ENCODE peak calls at places on chromosomes 1 and 21, in seven cellular contexts. H is stomach, P is sigmoid colon, R is suprapubic skin, S is GM12891, F is esophagus muscularis mucosa, K is GM23338. W is an unnamed sample.

GRCh38 chr1:95247607-95248006 is 13.6 kb downstream of the RWDD3 start:
- DNase-seq in R (no peak), S (no peak), F (no peak), K (no peak), H (no peak), P (no peak), W (no peak)

GRCh38 chr21:42746593-42747266 is 93.3 kb downstream of the PDE9A start:
- DNase-seq in S (no peak), P (peak; percentile 70), R (no peak), K (no peak), F (no peak), H (peak; percentile 53), W (peak; percentile 53)

GRCh38 chr1:42523171-42523570 is 60.1 kb downstream of the CCDC30 start:
- DNase-seq in F (no peak), H (no peak), P (no peak), R (no peak), K (no peak), S (no peak), W (no peak)

GRCh38 chr1:42817440-42817767 is 207 bp upstream of the SVBP start:
- DNase-seq in S (no peak), P (no peak), K (no peak), R (no peak), F (no peak), H (no peak), W (no peak)

GRCh38 chr1:11925938-11926292 is 312 bp downstream of the KIAA2013 start:
- DNase-seq in P (no peak), S (no peak), R (no peak), K (no peak), F (no peak), H (no peak), W (no peak)

GRCh38 chr1:94617139-94617805 is 75.7 kb upstream of the F3 start:
- DNase-seq in P (no peak), R (no peak), H (no peak), F (no peak), K (no peak), S (no peak), W (no peak)

GRCh38 chr1:7549693-7550161 is 221.4 kb upstream of the VAMP3 start:
- DNase-seq in H (no peak), S (no peak), K (no peak), F (no peak), P (no peak), R (no peak), W (no peak)

GRCh38 chr1:180286417-180286816 is 56.4 kb downstream of the LHX4 start:
- DNase-seq in R (no peak), K (peak; percentile 9), F (no peak), S (no peak), H (no peak), P (no peak), W (no peak)

GRCh38 chr1:72724951-72725863 is 442.9 kb upstream of the NEGR1 start:
- DNase-seq in P (peak; percentile 44), R (peak; percentile 40), S (no peak), F (no peak), H (no peak), K (peak; percentile 83), W (no peak)

GRCh38 chr1:230730979-230731378 is 16.2 kb upstream of the CAPN9 start:
- DNase-seq in H (no peak), R (no peak), P (no peak), F (no peak), S (no peak), K (no peak), W (no peak)

GRCh38 chr1:24865587-24865986 is 64.5 kb downstream of the RUNX3 start:
- DNase-seq in F (peak; percentile 29), K (no peak), H (no peak), P (no peak), R (no peak), S (no peak), W (no peak)

GRCh38 chr1:147890177-147890790 is 12.3 kb upstream of the GJA8 start:
- DNase-seq in F (peak; percentile 92), H (peak; percentile 74), K (peak; percentile 92), S (no peak), R (no peak), P (no peak), W (peak; percentile 62)

GRCh38 chr1:99049745-99050144 is 45.1 kb upstream of the PLPPR5 start:
- DNase-seq in H (no peak), S (no peak), K (no peak), P (no peak), R (no peak), F (no peak), W (no peak)

GRCh38 chr1:59750612-59751395 is 63.9 kb upstream of the HOOK1 start:
- DNase-seq in P (peak; percentile 76), K (no peak), S (no peak), F (peak; percentile 89), R (peak; percentile 68), H (no peak), W (peak; percentile 21)

GRCh38 chr1:32241011-32241763 is 5.8 kb upstream of the FAM167B start:
- DNase-seq in P (peak; percentile 84), K (peak; percentile 75), F (no peak), H (peak; percentile 66), R (peak; percentile 84), S (peak; percentile 57), W (peak; percentile 73)

GRCh38 chr1:33986389-33987095 is 122.7 kb downstream of the HMGB4 start:
- DNase-seq in R (no peak), K (no peak), F (no peak), S (no peak), H (peak; percentile 45), P (peak; percentile 84), W (peak; percentile 16)

GRCh38 chr1:235821361-235821981 is 45.2 kb downstream of the LYST start:
- DNase-seq in H (no peak), R (no peak), F (no peak), P (no peak), K (no peak), S (no peak), W (no peak)

GRCh38 chr1:191865479-191865878 is 292.8 kb upstream of the RGS18 start:
- DNase-seq in H (no peak), P (no peak), F (no peak), K (no peak), R (no peak), S (no peak), W (no peak)

GRCh38 chr1:53328009-53328489 is at the start of gene LRP8:
- DNase-seq in S (peak; percentile 94), P (peak; percentile 81), H (peak; percentile 73), F (no peak), K (peak; percentile 80), R (peak; percentile 76), W (peak; percentile 76)

GRCh38 chr1:209692296-209692695 is 12.3 kb upstream of the HSD11B1 start:
- DNase-seq in K (no peak), P (no peak), F (no peak), H (no peak), R (no peak), S (no peak), W (no peak)

GRCh38 chr1:60280256-60280655 is 206.7 kb upstream of the C1orf87 start:
- DNase-seq in K (no peak), R (peak; percentile 60), P (no peak), S (no peak), H (no peak), F (no peak), W (no peak)

GRCh38 chr1:76109404-76109803 is 34.9 kb downstream of the ST6GALNAC3 start:
- DNase-seq in R (no peak), P (no peak), H (no peak), K (no peak), S (no peak), F (no peak), W (no peak)

GRCh38 chr1:200072636-200073285 is 45.3 kb downstream of the NR5A2 start:
- DNase-seq in H (no peak), P (no peak), R (no peak), K (no peak), S (no peak), F (no peak), W (no peak)

GRCh38 chr21:34762761-34763160 is 94.0 kb downstream of the CLIC6 start:
- DNase-seq in H (no peak), P (no peak), R (no peak), K (peak; percentile 2), S (no peak), F (no peak), W (no peak)

GRCh38 chr1:201065686-201066085 is 42.2 kb upstream of the KIF21B start:
- DNase-seq in R (no peak), K (no peak), P (no peak), F (no peak), H (no peak), S (no peak), W (no peak)

GRCh38 chr1:158095737-158096335 is 84.9 kb upstream of the CD1D start:
- DNase-seq in R (no peak), P (no peak), F (no peak), S (peak; percentile 61), K (peak; percentile 85), H (no peak), W (peak; percentile 29)

GRCh38 chr1:212794561-212795014 is 2.9 kb downstream of the TATDN3 start:
- DNase-seq in R (no peak), P (no peak), F (no peak), K (no peak), S (peak; percentile 34), H (no peak), W (no peak)
- TF ChIP-seq POLR2AphosphoS5 in R (no peak), P (no peak), F (peak; percentile 11), K (no peak), S (peak; percentile 71), H (no peak), W (no peak)

GRCh38 chr1:156892190-156893047 is 1.1 kb upstream of the PEAR1 start:
- DNase-seq in R (peak; percentile 95), S (peak; percentile 86), K (peak; percentile 95), F (peak; percentile 96), H (peak; percentile 91), P (peak; percentile 95), W (peak; percentile 92)
- TF ChIP-seq POLR2AphosphoS5 in R (no peak), S (no peak), K (no peak), F (peak; percentile 20), H (no peak), P (peak; percentile 43), W (no peak)

DNA sequence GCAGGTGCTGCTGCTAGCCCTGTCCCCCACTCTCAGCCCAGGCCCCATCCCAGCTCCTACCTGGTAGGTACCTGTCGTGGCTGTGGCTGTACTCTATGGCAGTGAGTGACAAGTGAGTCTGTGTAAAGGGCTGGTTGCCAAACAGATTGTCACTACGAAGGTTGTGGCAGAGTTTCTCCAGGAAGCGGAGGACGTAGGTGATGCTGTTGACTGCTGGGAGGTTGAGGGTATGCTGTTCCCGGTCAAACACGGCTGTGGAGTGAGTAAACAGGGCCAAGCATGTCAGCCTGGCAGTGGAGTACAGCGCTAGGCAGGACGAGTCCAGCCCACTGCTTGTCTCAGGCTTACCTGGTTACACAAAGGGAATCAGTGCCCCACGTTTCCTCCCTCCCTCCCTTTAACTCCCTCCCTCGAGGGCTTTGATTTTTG is 24.8 kb upstream of the SLFNL1 start:
- DNase-seq in H (peak; percentile 76), S (no peak), R (no peak), F (no peak), P (no peak), K (no peak), W (peak; percentile 55)
- TF ChIP-seq POLR2AphosphoS5 in H (no peak), S (no peak), R (no peak), F (no peak), P (no peak), K (no peak), W (no peak)

GRCh38 chr1:80909175-80909784 is 891.5 kb upstream of the ADGRL2 start:
- DNase-seq in P (no peak), F (no peak), R (no peak), H (no peak), S (no peak), K (no peak), W (no peak)

GRCh38 chr1:80915491-80915890 is 885.2 kb upstream of the ADGRL2 start:
- DNase-seq in R (no peak), S (no peak), F (no peak), H (no peak), K (no peak), P (no peak), W (no peak)

GRCh38 chr1:80910426-80910825 is 890.3 kb upstream of the ADGRL2 start:
- DNase-seq in S (no peak), K (no peak), P (no peak), F (no peak), H (no peak), R (no peak), W (no peak)
- TF ChIP-seq POLR2AphosphoS5 in S (no peak), K (no peak), P (no peak), F (no peak), H (no peak), R (no peak), W (no peak)

W was measured in transverse colon.